ENCODE peak calls at places on chromosomes 5 and 9, in four cellular contexts. One of them, this sample, is unnamed. For H3K4me1, the result is how much of the 10 kb centered on the place peaks cover.

GRCh38 chr9:135702002-135702721 is at the start of gene KCNT1:
- DNase-seq in mesenchymal stem cell: peak
- DNase-seq in H1: no peak
- DNase-seq in IMR-90: peak
- DNase-seq in this sample: peak

GRCh38 chr9:114221706-114222465 is 66.5 kb downstream of the COL27A1 start:
- DNase-seq in mesenchymal stem cell: peak
- DNase-seq in H1: no peak
- DNase-seq in IMR-90: peak
- DNase-seq in this sample: no peak

GRCh38 chr9:125759812-125760134 is 12.6 kb downstream of the PBX3 start:
- DNase-seq in IMR-90: no peak
- DNase-seq in H1: no peak
- DNase-seq in mesenchymal stem cell: no peak
- DNase-seq in this sample: peak

GRCh38 chr5:158514353-158514960 is 585.3 kb downstream of the EBF1 start:
- DNase-seq in mesenchymal stem cell: peak
- DNase-seq in H1: no peak
- DNase-seq in IMR-90: peak
- DNase-seq in this sample: no peak

GRCh38 chr9:128245293-128246151 is 30.3 kb downstream of the GOLGA2 start:
- DNase-seq in mesenchymal stem cell: peak
- DNase-seq in IMR-90: peak
- DNase-seq in H1: no peak
- DNase-seq in this sample: peak

GRCh38 chr9:87711857-87712800 is 13.8 kb upstream of the CTSL start:
- DNase-seq in IMR-90: peak
- DNase-seq in mesenchymal stem cell: peak
- DNase-seq in H1: no peak
- DNase-seq in this sample: no peak

GRCh38 chr5:128538249-128539037 is 398 bp upstream of the FBN2 start:
- DNase-seq in H1: peak
- DNase-seq in IMR-90: peak
- DNase-seq in mesenchymal stem cell: peak
- DNase-seq in this sample: peak

GRCh38 chr5:78594946-78595921 is 53.3 kb downstream of the LHFPL2 start:
- DNase-seq in IMR-90: peak
- DNase-seq in H1: no peak
- DNase-seq in mesenchymal stem cell: peak
- DNase-seq in this sample: no peak

GRCh38 chr9:74078647-74079046 is 418.5 kb upstream of the RORB start:
- DNase-seq in mesenchymal stem cell: peak
- DNase-seq in IMR-90: no peak
- DNase-seq in H1: no peak
- DNase-seq in this sample: no peak

GRCh38 chr9:126146254-126147145 is 180.1 kb upstream of the MVB12B start:
- DNase-seq in IMR-90: no peak
- DNase-seq in H1: peak
- DNase-seq in mesenchymal stem cell: no peak
- DNase-seq in this sample: peak

GRCh38 chr5:173622639-173623038 is 6.2 kb upstream of the BOD1 start:
- DNase-seq in IMR-90: no peak
- DNase-seq in H1: no peak
- DNase-seq in mesenchymal stem cell: no peak
- DNase-seq in this sample: no peak

GRCh38 chr5:167393328-167393727 is 898.1 kb upstream of the WWC1 start:
- DNase-seq in mesenchymal stem cell: no peak
- DNase-seq in H1: no peak
- DNase-seq in IMR-90: no peak
- DNase-seq in this sample: no peak

GRCh38 chr9:131608469-131609115 is 63.3 kb downstream of the PRRT1B start:
- DNase-seq in mesenchymal stem cell: peak
- DNase-seq in IMR-90: peak
- DNase-seq in H1: peak
- DNase-seq in this sample: peak

GRCh38 chr9:74006935-74007334 is 490.2 kb upstream of the RORB start:
- DNase-seq in mesenchymal stem cell: peak
- DNase-seq in H1: no peak
- DNase-seq in IMR-90: no peak
- DNase-seq in this sample: peak

GRCh38 chr5:32090755-32091128 is 83.4 kb downstream of the GOLPH3 start:
- DNase-seq in mesenchymal stem cell: no peak
- DNase-seq in H1: no peak
- DNase-seq in IMR-90: no peak
- DNase-seq in this sample: no peak

GRCh38 chr5:55039843-55040242 is 15.8 kb downstream of the GZMK start:
- DNase-seq in mesenchymal stem cell: peak
- DNase-seq in IMR-90: no peak
- DNase-seq in H1: no peak
- DNase-seq in this sample: no peak

GRCh38 chr5:27266184-27266583 is 227.8 kb upstream of the CDH9 start:
- DNase-seq in IMR-90: no peak
- DNase-seq in mesenchymal stem cell: peak
- DNase-seq in H1: no peak
- DNase-seq in this sample: no peak

GRCh38 chr5:140111859-140112551 is 1.9 kb upstream of the PURA start:
- DNase-seq in IMR-90: no peak
- DNase-seq in mesenchymal stem cell: no peak
- DNase-seq in H1: no peak
- DNase-seq in this sample: no peak

GRCh38 chr9:126009047-126009446 is 261.9 kb downstream of the PBX3 start:
- DNase-seq in H1: no peak
- DNase-seq in mesenchymal stem cell: no peak
- DNase-seq in IMR-90: no peak
- DNase-seq in this sample: no peak

GRCh38 chr5:133827001-133827400 is 141.4 kb downstream of the C5orf15 start:
- DNase-seq in IMR-90: no peak
- DNase-seq in mesenchymal stem cell: no peak
- DNase-seq in H1: no peak
- DNase-seq in this sample: no peak

GRCh38 chr5:138967806-138968448 is 92.8 kb upstream of the LRRTM2 start:
- DNase-seq in IMR-90: peak
- DNase-seq in mesenchymal stem cell: peak
- DNase-seq in H1: no peak
- DNase-seq in this sample: no peak

GRCh38 chr9:130498298-130498917 is 53.6 kb downstream of the ASS1 start:
- DNase-seq in H1: no peak
- DNase-seq in mesenchymal stem cell: no peak
- DNase-seq in IMR-90: no peak
- DNase-seq in this sample: no peak

GRCh38 chr9:77021289-77021927 is 2.0 kb downstream of the FOXB2 start:
- DNase-seq in H1: no peak
- DNase-seq in IMR-90: no peak
- DNase-seq in mesenchymal stem cell: peak
- DNase-seq in this sample: no peak

DNA sequence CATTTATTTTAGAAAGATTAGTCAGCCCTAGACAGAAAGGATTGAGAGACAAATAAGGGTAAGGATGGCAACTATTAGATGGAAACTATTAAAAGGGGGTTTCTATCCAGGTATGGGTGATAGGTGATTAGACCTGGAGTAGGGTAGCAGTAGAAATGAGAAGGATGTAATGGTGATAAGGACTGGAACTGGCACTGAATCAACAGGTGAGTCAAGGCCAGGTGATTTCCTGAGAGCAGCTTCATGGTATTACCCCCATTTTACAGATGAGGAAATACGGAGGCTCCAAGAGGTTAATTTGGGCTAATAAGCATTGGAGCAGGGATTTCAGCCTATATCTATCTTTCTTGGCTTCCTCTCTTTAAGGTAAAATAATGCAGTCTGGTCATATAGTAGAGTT is 55.7 kb downstream of the CAST start:
- DNase-seq in H1: no peak
- DNase-seq in IMR-90: no peak
- DNase-seq in mesenchymal stem cell: no peak
- DNase-seq in this sample: no peak
- H3K4me1 ChIP-seq in H1: under half
- H3K4me1 ChIP-seq in IMR-90: under half
- H3K4me1 ChIP-seq in mesenchymal stem cell: under half
- H3K4me1 ChIP-seq in this sample: under half

GRCh38 chr9:121326924-121327613 is 43.0 kb downstream of the STOM start:
- DNase-seq in H1: no peak
- DNase-seq in IMR-90: no peak
- DNase-seq in mesenchymal stem cell: no peak
- DNase-seq in this sample: no peak
- H2BK120ac ChIP-seq in H1: no peak
- H2BK120ac ChIP-seq in IMR-90: peak
- H2BK120ac ChIP-seq in mesenchymal stem cell: no peak
- H2BK120ac ChIP-seq in this sample: no peak

GRCh38 chr5:150540615-150541396 is 32.9 kb downstream of the NDST1 start:
- DNase-seq in IMR-90: peak
- DNase-seq in H1: no peak
- DNase-seq in mesenchymal stem cell: peak
- DNase-seq in this sample: no peak
- H3K4me1 ChIP-seq in IMR-90: under half
- H3K4me1 ChIP-seq in H1: under half
- H3K4me1 ChIP-seq in mesenchymal stem cell: under half
- H3K4me1 ChIP-seq in this sample: under half

GRCh38 chr5:77355074-77355473 is 137.0 kb downstream of the WDR41 start:
- DNase-seq in mesenchymal stem cell: no peak
- DNase-seq in H1: no peak
- DNase-seq in IMR-90: no peak
- DNase-seq in this sample: no peak

GRCh38 chr5:77353251-77353650 is 138.9 kb downstream of the WDR41 start:
- DNase-seq in IMR-90: no peak
- DNase-seq in mesenchymal stem cell: no peak
- DNase-seq in H1: no peak
- DNase-seq in this sample: no peak

GRCh38 chr5:77356740-77357139 is 135.4 kb downstream of the WDR41 start:
- DNase-seq in IMR-90: peak
- DNase-seq in H1: no peak
- DNase-seq in mesenchymal stem cell: peak
- DNase-seq in this sample: no peak

GRCh38 chr5:77355751-77356150 is 136.4 kb downstream of the WDR41 start:
- DNase-seq in H1: no peak
- DNase-seq in IMR-90: no peak
- DNase-seq in mesenchymal stem cell: no peak
- DNase-seq in this sample: no peak

GRCh38 chr5:77354454-77354853 is 137.7 kb downstream of the WDR41 start:
- DNase-seq in H1: no peak
- DNase-seq in IMR-90: no peak
- DNase-seq in mesenchymal stem cell: no peak
- DNase-seq in this sample: no peak
- H2BK120ac ChIP-seq in H1: no peak
- H2BK120ac ChIP-seq in IMR-90: no peak
- H2BK120ac ChIP-seq in mesenchymal stem cell: no peak
- H2BK120ac ChIP-seq in this sample: no peak

GRCh38 chr5:135396459-135397055 is 2.5 kb downstream of the MACROH2A1 start:
- DNase-seq in H1: no peak
- DNase-seq in IMR-90: no peak
- DNase-seq in mesenchymal stem cell: no peak
- DNase-seq in this sample: no peak

GRCh38 chr5:135393691-135394090 is 5.3 kb downstream of the MACROH2A1 start:
- DNase-seq in mesenchymal stem cell: peak
- DNase-seq in IMR-90: peak
- DNase-seq in H1: no peak
- DNase-seq in this sample: no peak

GRCh38 chr5:135394095-135394494 is 4.9 kb downstream of the MACROH2A1 start:
- DNase-seq in H1: no peak
- DNase-seq in mesenchymal stem cell: no peak
- DNase-seq in IMR-90: no peak
- DNase-seq in this sample: no peak

GRCh38 chr5:135393229-135393628 is 5.8 kb downstream of the MACROH2A1 start:
- DNase-seq in H1: no peak
- DNase-seq in mesenchymal stem cell: peak
- DNase-seq in IMR-90: no peak
- DNase-seq in this sample: no peak

GRCh38 chr5:135395451-135395850 is 3.6 kb downstream of the MACROH2A1 start:
- DNase-seq in mesenchymal stem cell: no peak
- DNase-seq in H1: no peak
- DNase-seq in IMR-90: no peak
- DNase-seq in this sample: no peak
- H3K4me1 ChIP-seq in mesenchymal stem cell: under half
- H3K4me1 ChIP-seq in H1: under half
- H3K4me1 ChIP-seq in IMR-90: under half
- H3K4me1 ChIP-seq in this sample: under half

GRCh38 chr9:26947736-26948135 is 694 bp upstream of the PLAA start:
- DNase-seq in mesenchymal stem cell: no peak
- DNase-seq in IMR-90: no peak
- DNase-seq in H1: no peak
- DNase-seq in this sample: no peak

GRCh38 chr9:26950521-26950920 is 3.5 kb upstream of the PLAA start:
- DNase-seq in H1: no peak
- DNase-seq in mesenchymal stem cell: no peak
- DNase-seq in IMR-90: no peak
- DNase-seq in this sample: no peak

GRCh38 chr9:26945591-26945990 is 1.5 kb downstream of the PLAA start:
- DNase-seq in mesenchymal stem cell: peak
- DNase-seq in H1: no peak
- DNase-seq in IMR-90: no peak
- DNase-seq in this sample: no peak

GRCh38 chr9:26949604-26950003 is 2.6 kb upstream of the PLAA start:
- DNase-seq in H1: no peak
- DNase-seq in mesenchymal stem cell: no peak
- DNase-seq in IMR-90: peak
- DNase-seq in this sample: no peak

GRCh38 chr9:26946753-26947727 is at the start of gene PLAA:
- DNase-seq in H1: peak
- DNase-seq in mesenchymal stem cell: peak
- DNase-seq in IMR-90: peak
- DNase-seq in this sample: peak
- H2BK120ac ChIP-seq in H1: peak
- H2BK120ac ChIP-seq in mesenchymal stem cell: peak
- H2BK120ac ChIP-seq in IMR-90: peak
- H2BK120ac ChIP-seq in this sample: peak

DNA sequence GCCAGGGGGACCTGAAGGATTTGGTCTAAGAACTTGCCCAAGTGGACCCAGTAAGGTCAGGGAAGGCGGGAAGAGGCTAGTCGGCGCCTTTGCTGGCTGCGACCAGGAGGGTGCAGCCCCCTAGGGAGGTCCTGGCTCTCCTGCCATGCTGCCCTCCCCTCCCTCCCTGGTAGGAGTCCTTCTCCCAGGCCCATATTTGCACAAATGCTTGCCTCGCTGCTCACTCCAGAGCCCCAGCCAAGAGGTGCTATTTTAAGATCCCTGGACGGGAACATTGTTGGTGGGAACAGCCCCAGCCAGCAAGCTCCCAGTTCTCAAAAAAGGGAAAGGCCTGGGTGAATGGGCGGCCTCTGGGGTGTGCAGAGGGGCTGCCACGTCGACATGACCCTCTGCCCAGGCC is 4.3 kb upstream of the IL17B start:
- DNase-seq in mesenchymal stem cell: peak
- DNase-seq in IMR-90: no peak
- DNase-seq in H1: no peak
- DNase-seq in this sample: no peak
- H3K4me1 ChIP-seq in mesenchymal stem cell: under half
- H3K4me1 ChIP-seq in IMR-90: under half
- H3K4me1 ChIP-seq in H1: under half
- H3K4me1 ChIP-seq in this sample: under half